ENCODE peak calls at places on chromosomes 16 and 17, in four cellular contexts. One of them, this sample, is unnamed.
A peak's percentile ranks its signal among the peaks of the same experiment; 100 is the strongest.

GRCh38 chr17:64580384-64581307 is 73.9 kb downstream of the CEP95 start:
- DNase-seq in amniotic stem cell: no peak
- DNase-seq in fibroblast of pulmonary artery: peak; percentile 18
- DNase-seq in Ammon's horn: peak; percentile 18
- DNase-seq in this sample: no peak

GRCh38 chr16:81601601-81602251 is 157.1 kb downstream of the CMIP start:
- DNase-seq in amniotic stem cell: no peak
- DNase-seq in fibroblast of pulmonary artery: peak; percentile 25
- DNase-seq in Ammon's horn: no peak
- DNase-seq in this sample: no peak

GRCh38 chr17:44906010-44906646 is 6.9 kb upstream of the EFTUD2 start:
- DNase-seq in amniotic stem cell: peak; percentile 52
- DNase-seq in fibroblast of pulmonary artery: peak; percentile 92
- DNase-seq in Ammon's horn: no peak
- DNase-seq in this sample: no peak

GRCh38 chr16:19911747-19912146 is 27.1 kb upstream of the GPRC5B start:
- DNase-seq in amniotic stem cell: no peak
- DNase-seq in fibroblast of pulmonary artery: no peak
- DNase-seq in Ammon's horn: no peak
- DNase-seq in this sample: no peak

GRCh38 chr17:46056800-46057304 is 57.8 kb downstream of the STH start:
- DNase-seq in amniotic stem cell: no peak
- DNase-seq in fibroblast of pulmonary artery: peak; percentile 89
- DNase-seq in Ammon's horn: peak; percentile 30
- DNase-seq in this sample: no peak

GRCh38 chr16:30063893-30064745 is 1.4 kb upstream of the ALDOA start:
- DNase-seq in amniotic stem cell: no peak
- DNase-seq in fibroblast of pulmonary artery: no peak
- DNase-seq in Ammon's horn: peak; percentile 93
- DNase-seq in this sample: peak; percentile 78

GRCh38 chr16:84735846-84736586 is 36.2 kb downstream of the USP10 start:
- DNase-seq in amniotic stem cell: no peak
- DNase-seq in fibroblast of pulmonary artery: peak; percentile 41
- DNase-seq in Ammon's horn: no peak
- DNase-seq in this sample: peak; percentile 23

GRCh38 chr17:64025732-64026294 is 5.4 kb upstream of the ICAM2 start:
- DNase-seq in amniotic stem cell: no peak
- DNase-seq in fibroblast of pulmonary artery: peak; percentile 80
- DNase-seq in Ammon's horn: peak; percentile 67
- DNase-seq in this sample: peak; percentile 47

GRCh38 chr17:50264263-50265113 is 9.8 kb upstream of the TMEM92 start:
- DNase-seq in amniotic stem cell: no peak
- DNase-seq in fibroblast of pulmonary artery: no peak
- DNase-seq in Ammon's horn: no peak
- DNase-seq in this sample: no peak

GRCh38 chr17:30449480-30449879 is 27.7 kb upstream of the GOSR1 start:
- DNase-seq in amniotic stem cell: no peak
- DNase-seq in fibroblast of pulmonary artery: peak; percentile 62
- DNase-seq in Ammon's horn: peak; percentile 85
- DNase-seq in this sample: no peak

GRCh38 chr17:1438593-1439083 is 17.4 kb downstream of the CRK start:
- DNase-seq in amniotic stem cell: peak; percentile 76
- DNase-seq in fibroblast of pulmonary artery: peak; percentile 73
- DNase-seq in Ammon's horn: no peak
- DNase-seq in this sample: no peak

GRCh38 chr16:8552487-8553221 is 37.7 kb downstream of the TMEM114 start:
- DNase-seq in amniotic stem cell: no peak
- DNase-seq in fibroblast of pulmonary artery: no peak
- DNase-seq in Ammon's horn: no peak
- DNase-seq in this sample: no peak

GRCh38 chr17:45299311-45299710 is 17.5 kb downstream of the MAP3K14 start:
- DNase-seq in amniotic stem cell: no peak
- DNase-seq in fibroblast of pulmonary artery: no peak
- DNase-seq in Ammon's horn: peak; percentile 74
- DNase-seq in this sample: peak; percentile 32

GRCh38 chr17:75810216-75810615 is 25.6 kb downstream of the UNK start:
- DNase-seq in amniotic stem cell: no peak
- DNase-seq in fibroblast of pulmonary artery: no peak
- DNase-seq in Ammon's horn: no peak
- DNase-seq in this sample: no peak

GRCh38 chr17:19019041-19019941 is 14.7 kb upstream of the FAM83G start:
- DNase-seq in amniotic stem cell: no peak
- DNase-seq in fibroblast of pulmonary artery: no peak
- DNase-seq in Ammon's horn: no peak
- DNase-seq in this sample: no peak

GRCh38 chr16:27363797-27364196 is 38.2 kb upstream of the IL21R start:
- DNase-seq in amniotic stem cell: no peak
- DNase-seq in fibroblast of pulmonary artery: peak; percentile 17
- DNase-seq in Ammon's horn: no peak
- DNase-seq in this sample: no peak

GRCh38 chr17:34511265-34511664 is 68.1 kb upstream of the TMEM132E start:
- DNase-seq in amniotic stem cell: no peak
- DNase-seq in fibroblast of pulmonary artery: no peak
- DNase-seq in Ammon's horn: no peak
- DNase-seq in this sample: no peak

GRCh38 chr16:74468807-74469511 is 47.7 kb upstream of the CLEC18B start:
- DNase-seq in amniotic stem cell: no peak
- DNase-seq in fibroblast of pulmonary artery: no peak
- DNase-seq in Ammon's horn: no peak
- DNase-seq in this sample: no peak

GRCh38 chr17:12667299-12667958 is 1.7 kb downstream of the MYOCD start:
- DNase-seq in amniotic stem cell: peak; percentile 52
- DNase-seq in fibroblast of pulmonary artery: peak; percentile 67
- DNase-seq in Ammon's horn: peak; percentile 69
- DNase-seq in this sample: peak; percentile 9